ENCODE peak calls at places on chromosome 15, in ten cellular contexts. One of them, this sample, is unnamed. For H3K9me3 and H3K27me3, the result is how much of the 10 kb centered on the place peaks cover.

GRCh38 chr15:71050461-71050860 is 64.8 kb upstream of the THSD4 start:
- DNase-seq in hepatocyte: no peak
- DNase-seq in keratinocyte: peak
- DNase-seq in uterus: no peak
- DNase-seq in heart left ventricle: no peak
- DNase-seq in Panc1: no peak
- DNase-seq in adrenal gland: no peak
- DNase-seq in PC-3: no peak
- DNase-seq in HepG2: no peak
- DNase-seq in tibial artery: no peak
- DNase-seq in this sample: no peak

GRCh38 chr15:99283739-99284138 is 32.5 kb downstream of the LRRC28 start:
- DNase-seq in hepatocyte: no peak
- DNase-seq in keratinocyte: no peak
- DNase-seq in uterus: no peak
- DNase-seq in heart left ventricle: no peak
- DNase-seq in Panc1: no peak
- DNase-seq in adrenal gland: no peak
- DNase-seq in PC-3: no peak
- DNase-seq in HepG2: no peak
- DNase-seq in tibial artery: no peak
- DNase-seq in this sample: no peak

GRCh38 chr15:63041982-63042878 is at the start of gene TPM1:
- DNase-seq in hepatocyte: peak
- DNase-seq in keratinocyte: no peak
- DNase-seq in uterus: peak
- DNase-seq in heart left ventricle: peak
- DNase-seq in Panc1: no peak
- DNase-seq in adrenal gland: peak
- DNase-seq in PC-3: peak
- DNase-seq in HepG2: peak
- DNase-seq in tibial artery: peak
- DNase-seq in this sample: peak

GRCh38 chr15:78242128-78242527 is 7.8 kb upstream of the ACSBG1 start:
- DNase-seq in hepatocyte: peak
- DNase-seq in keratinocyte: no peak
- DNase-seq in uterus: no peak
- DNase-seq in heart left ventricle: no peak
- DNase-seq in Panc1: no peak
- DNase-seq in adrenal gland: no peak
- DNase-seq in PC-3: peak
- DNase-seq in HepG2: peak
- DNase-seq in tibial artery: no peak
- DNase-seq in this sample: peak

GRCh38 chr15:39874890-39875549 is 45.0 kb downstream of the GPR176 start:
- DNase-seq in hepatocyte: peak
- DNase-seq in keratinocyte: no peak
- DNase-seq in uterus: no peak
- DNase-seq in heart left ventricle: no peak
- DNase-seq in Panc1: peak
- DNase-seq in adrenal gland: peak
- DNase-seq in PC-3: peak
- DNase-seq in HepG2: peak
- DNase-seq in tibial artery: no peak
- DNase-seq in this sample: peak

GRCh38 chr15:51077565-51078153 is 17.0 kb downstream of the TNFAIP8L3 start:
- DNase-seq in hepatocyte: peak
- DNase-seq in keratinocyte: no peak
- DNase-seq in uterus: peak
- DNase-seq in heart left ventricle: peak
- DNase-seq in Panc1: no peak
- DNase-seq in adrenal gland: peak
- DNase-seq in PC-3: no peak
- DNase-seq in HepG2: no peak
- DNase-seq in tibial artery: peak
- DNase-seq in this sample: no peak

GRCh38 chr15:99343836-99344551 is 92.7 kb downstream of the LRRC28 start:
- DNase-seq in hepatocyte: no peak
- DNase-seq in keratinocyte: no peak
- DNase-seq in uterus: peak
- DNase-seq in heart left ventricle: peak
- DNase-seq in Panc1: no peak
- DNase-seq in adrenal gland: peak
- DNase-seq in PC-3: no peak
- DNase-seq in HepG2: no peak
- DNase-seq in tibial artery: no peak
- DNase-seq in this sample: no peak

GRCh38 chr15:77966540-77967290 is 110.8 kb downstream of the TBC1D2B start:
- DNase-seq in hepatocyte: peak
- DNase-seq in keratinocyte: no peak
- DNase-seq in uterus: peak
- DNase-seq in heart left ventricle: no peak
- DNase-seq in Panc1: no peak
- DNase-seq in adrenal gland: peak
- DNase-seq in PC-3: peak
- DNase-seq in HepG2: peak
- DNase-seq in tibial artery: no peak
- DNase-seq in this sample: peak

GRCh38 chr15:33442449-33442848 is 131.7 kb downstream of the RYR3 start:
- DNase-seq in hepatocyte: no peak
- DNase-seq in keratinocyte: no peak
- DNase-seq in uterus: no peak
- DNase-seq in heart left ventricle: no peak
- DNase-seq in Panc1: no peak
- DNase-seq in adrenal gland: no peak
- DNase-seq in PC-3: no peak
- DNase-seq in HepG2: no peak
- DNase-seq in tibial artery: no peak
- DNase-seq in this sample: no peak

GRCh38 chr15:36294359-36294758 is 285.1 kb upstream of the CDIN1 start:
- DNase-seq in hepatocyte: no peak
- DNase-seq in keratinocyte: no peak
- DNase-seq in uterus: no peak
- DNase-seq in heart left ventricle: no peak
- DNase-seq in Panc1: no peak
- DNase-seq in adrenal gland: no peak
- DNase-seq in PC-3: no peak
- DNase-seq in HepG2: no peak
- DNase-seq in tibial artery: no peak
- DNase-seq in this sample: no peak

GRCh38 chr15:40070608-40071218 is 31.7 kb upstream of the SRP14 start:
- DNase-seq in hepatocyte: no peak
- DNase-seq in keratinocyte: no peak
- DNase-seq in uterus: no peak
- DNase-seq in heart left ventricle: no peak
- DNase-seq in Panc1: no peak
- DNase-seq in adrenal gland: no peak
- DNase-seq in PC-3: no peak
- DNase-seq in HepG2: no peak
- DNase-seq in tibial artery: no peak
- DNase-seq in this sample: no peak

GRCh38 chr15:70101459-70102113 is 3.9 kb upstream of the TLE3 start:
- DNase-seq in hepatocyte: peak
- DNase-seq in keratinocyte: no peak
- DNase-seq in uterus: peak
- DNase-seq in heart left ventricle: no peak
- DNase-seq in Panc1: no peak
- DNase-seq in adrenal gland: peak
- DNase-seq in PC-3: peak
- DNase-seq in HepG2: peak
- DNase-seq in tibial artery: no peak
- DNase-seq in this sample: peak

GRCh38 chr15:73908822-73909122 is 17.5 kb upstream of the LOXL1 start:
- DNase-seq in hepatocyte: no peak
- DNase-seq in keratinocyte: no peak
- DNase-seq in uterus: no peak
- DNase-seq in heart left ventricle: no peak
- DNase-seq in Panc1: no peak
- DNase-seq in adrenal gland: no peak
- DNase-seq in PC-3: no peak
- DNase-seq in HepG2: peak
- DNase-seq in tibial artery: no peak
- DNase-seq in this sample: no peak

GRCh38 chr15:30827625-30828303 is 76.0 kb upstream of the FAN1 start:
- DNase-seq in hepatocyte: no peak
- DNase-seq in keratinocyte: no peak
- DNase-seq in uterus: no peak
- DNase-seq in heart left ventricle: no peak
- DNase-seq in Panc1: no peak
- DNase-seq in adrenal gland: no peak
- DNase-seq in PC-3: peak
- DNase-seq in HepG2: no peak
- DNase-seq in tibial artery: no peak
- DNase-seq in this sample: no peak

GRCh38 chr15:89576417-89576773 is 1.1 kb downstream of the TICRR start:
- DNase-seq in hepatocyte: no peak
- DNase-seq in keratinocyte: no peak
- DNase-seq in uterus: no peak
- DNase-seq in heart left ventricle: no peak
- DNase-seq in Panc1: no peak
- DNase-seq in adrenal gland: no peak
- DNase-seq in PC-3: no peak
- DNase-seq in HepG2: no peak
- DNase-seq in tibial artery: no peak
- DNase-seq in this sample: no peak

GRCh38 chr15:89575656-89576416 is 567 bp downstream of the TICRR start:
- DNase-seq in hepatocyte: peak
- DNase-seq in keratinocyte: no peak
- DNase-seq in uterus: no peak
- DNase-seq in heart left ventricle: no peak
- DNase-seq in Panc1: no peak
- DNase-seq in adrenal gland: no peak
- DNase-seq in PC-3: no peak
- DNase-seq in HepG2: no peak
- DNase-seq in tibial artery: no peak
- DNase-seq in this sample: peak

GRCh38 chr15:89575146-89575655 is at the start of gene TICRR:
- DNase-seq in hepatocyte: peak
- DNase-seq in keratinocyte: peak
- DNase-seq in uterus: peak
- DNase-seq in heart left ventricle: peak
- DNase-seq in Panc1: peak
- DNase-seq in adrenal gland: peak
- DNase-seq in PC-3: peak
- DNase-seq in HepG2: peak
- DNase-seq in tibial artery: peak
- DNase-seq in this sample: peak

GRCh38 chr15:89577776-89578115 is 2.5 kb downstream of the TICRR start:
- DNase-seq in hepatocyte: no peak
- DNase-seq in keratinocyte: no peak
- DNase-seq in uterus: no peak
- DNase-seq in heart left ventricle: no peak
- DNase-seq in Panc1: no peak
- DNase-seq in adrenal gland: no peak
- DNase-seq in PC-3: no peak
- DNase-seq in HepG2: no peak
- DNase-seq in tibial artery: no peak
- DNase-seq in this sample: peak

GRCh38 chr15:89578146-89578545 is 2.9 kb downstream of the TICRR start:
- DNase-seq in hepatocyte: no peak
- DNase-seq in keratinocyte: no peak
- DNase-seq in uterus: no peak
- DNase-seq in heart left ventricle: no peak
- DNase-seq in Panc1: no peak
- DNase-seq in adrenal gland: no peak
- DNase-seq in PC-3: no peak
- DNase-seq in HepG2: no peak
- DNase-seq in tibial artery: no peak
- DNase-seq in this sample: peak
- H3K4me3 ChIP-seq in hepatocyte: no peak
- H3K4me3 ChIP-seq in keratinocyte: peak
- H3K4me3 ChIP-seq in uterus: no peak
- H3K4me3 ChIP-seq in heart left ventricle: no peak
- H3K4me3 ChIP-seq in Panc1: peak
- H3K4me3 ChIP-seq in adrenal gland: no peak
- H3K4me3 ChIP-seq in PC-3: peak
- H3K4me3 ChIP-seq in HepG2: peak
- H3K4me3 ChIP-seq in tibial artery: no peak
- H3K4me3 ChIP-seq in this sample: peak

DNA sequence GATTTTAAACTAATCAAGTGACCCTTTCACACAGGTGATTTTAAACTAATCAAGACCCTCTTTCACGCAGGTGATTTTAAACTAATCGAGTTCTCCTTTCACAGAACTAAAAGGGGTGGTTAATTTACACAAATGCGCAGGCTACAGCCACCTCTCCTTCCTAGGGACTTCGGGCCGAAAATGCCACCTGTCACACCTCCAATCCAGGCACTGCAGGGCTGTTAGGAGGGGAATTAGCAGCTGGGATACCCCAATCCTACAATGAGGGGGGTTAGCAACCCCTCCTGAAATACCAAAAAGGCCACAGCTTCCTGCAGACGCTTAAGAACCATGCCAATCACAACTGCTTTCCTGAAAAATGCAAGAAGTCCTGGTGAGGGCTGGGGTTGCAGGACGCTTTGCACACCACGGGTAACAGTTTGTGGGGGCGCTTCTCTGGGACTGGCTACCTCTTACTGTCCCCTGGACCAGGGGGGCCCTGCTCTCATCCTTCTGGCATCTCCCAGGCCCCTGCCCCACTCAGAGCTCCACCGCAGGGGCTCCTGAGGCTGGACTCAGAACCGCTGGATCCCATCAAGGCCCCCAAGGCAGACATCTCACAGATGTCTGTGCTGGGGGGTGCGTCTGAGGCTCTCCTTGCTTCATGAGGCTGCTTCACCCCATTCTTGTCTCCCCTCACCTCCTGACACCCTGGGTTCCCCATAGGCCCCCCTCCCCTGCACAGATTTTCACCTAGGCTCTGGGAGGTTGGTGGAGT is 145.9 kb downstream of the OR4M2 start:
- DNase-seq in hepatocyte: no peak
- DNase-seq in keratinocyte: no peak
- DNase-seq in uterus: no peak
- DNase-seq in heart left ventricle: peak
- DNase-seq in Panc1: no peak
- DNase-seq in adrenal gland: no peak
- DNase-seq in PC-3: no peak
- DNase-seq in HepG2: no peak
- DNase-seq in tibial artery: no peak
- DNase-seq in this sample: no peak
- H3K9me3 ChIP-seq in hepatocyte: under half
- H3K9me3 ChIP-seq in keratinocyte: half or more
- H3K9me3 ChIP-seq in uterus: under half
- H3K9me3 ChIP-seq in heart left ventricle: under half
- H3K9me3 ChIP-seq in Panc1: under half
- H3K9me3 ChIP-seq in adrenal gland: under half
- H3K9me3 ChIP-seq in PC-3: under half
- H3K9me3 ChIP-seq in HepG2: under half
- H3K9me3 ChIP-seq in tibial artery: under half
- H3K9me3 ChIP-seq in this sample: half or more

GRCh38 chr15:101379647-101380046 is 84.6 kb upstream of the SNRPA1 start:
- DNase-seq in hepatocyte: no peak
- DNase-seq in keratinocyte: no peak
- DNase-seq in uterus: no peak
- DNase-seq in heart left ventricle: no peak
- DNase-seq in Panc1: no peak
- DNase-seq in adrenal gland: no peak
- DNase-seq in PC-3: no peak
- DNase-seq in HepG2: no peak
- DNase-seq in tibial artery: no peak
- DNase-seq in this sample: no peak
- H3K27me3 ChIP-seq in hepatocyte: under half
- H3K27me3 ChIP-seq in keratinocyte: under half
- H3K27me3 ChIP-seq in uterus: under half
- H3K27me3 ChIP-seq in heart left ventricle: under half
- H3K27me3 ChIP-seq in Panc1: under half
- H3K27me3 ChIP-seq in adrenal gland: under half
- H3K27me3 ChIP-seq in PC-3: under half
- H3K27me3 ChIP-seq in HepG2: under half
- H3K27me3 ChIP-seq in tibial artery: under half
- H3K27me3 ChIP-seq in this sample: under half

GRCh38 chr15:26868029-26868685 is 1.3 kb downstream of the GABRA5 start:
- DNase-seq in hepatocyte: no peak
- DNase-seq in keratinocyte: no peak
- DNase-seq in uterus: no peak
- DNase-seq in heart left ventricle: no peak
- DNase-seq in Panc1: no peak
- DNase-seq in adrenal gland: no peak
- DNase-seq in PC-3: no peak
- DNase-seq in HepG2: no peak
- DNase-seq in tibial artery: no peak
- DNase-seq in this sample: no peak
- H3K4me3 ChIP-seq in hepatocyte: no peak
- H3K4me3 ChIP-seq in keratinocyte: no peak
- H3K4me3 ChIP-seq in uterus: no peak
- H3K4me3 ChIP-seq in heart left ventricle: peak
- H3K4me3 ChIP-seq in Panc1: no peak
- H3K4me3 ChIP-seq in adrenal gland: no peak
- H3K4me3 ChIP-seq in PC-3: no peak
- H3K4me3 ChIP-seq in HepG2: no peak
- H3K4me3 ChIP-seq in tibial artery: no peak
- H3K4me3 ChIP-seq in this sample: no peak